ENCODE peak calls at places on chromosomes 3 and 15, in four cellular contexts. B is K562, V is HepG2, A is HCT116. M is an unnamed sample.
A peak's percentile ranks its signal among the peaks of the same experiment; 100 is the strongest.

GRCh38 chr3:172272699-172273098 is 175.6 kb downstream of the GHSR start:
- DNase-seq in V (no peak), A (no peak), B (no peak), M (no peak)

GRCh38 chr3:18837137-18837536 is 311.2 kb upstream of the KCNH8 start:
- DNase-seq in B (no peak), V (no peak), A (no peak), M (no peak)

GRCh38 chr3:193240436-193240849 is 579 bp upstream of the PLAAT1 start:
- DNase-seq in A (no peak), B (no peak), V (no peak), M (peak; percentile 55)

GRCh38 chr3:78765671-78766485 is 1001.9 kb downstream of the ROBO1 start:
- DNase-seq in A (no peak), V (no peak), B (no peak), M (no peak)

GRCh38 chr3:24830230-24831152 is 335.8 kb upstream of the THRB start:
- DNase-seq in A (no peak), B (no peak), V (no peak), M (peak; percentile 75)

GRCh38 chr3:101259485-101260341 is 60.7 kb downstream of the IMPG2 start:
- DNase-seq in A (no peak), V (no peak), B (no peak), M (no peak)

GRCh38 chr3:62233065-62233464 is 140.3 kb downstream of the FEZF2 start:
- DNase-seq in V (no peak), A (no peak), B (peak; percentile 6), M (no peak)

GRCh38 chr15:51864408-51865056 is 35.1 kb downstream of the TMOD3 start:
- DNase-seq in B (no peak), A (peak; percentile 90), V (no peak), M (no peak)

GRCh38 chr3:183529717-183530116 is 25.8 kb downstream of the KLHL6 start:
- DNase-seq in A (no peak), V (no peak), B (no peak), M (no peak)

GRCh38 chr15:60399931-60400330 is 2.1 kb upstream of the ANXA2 start:
- DNase-seq in B (no peak), A (no peak), V (no peak), M (no peak)

GRCh38 chr15:71146597-71146996 is 31.3 kb downstream of the THSD4 start:
- DNase-seq in V (no peak), A (no peak), B (no peak), M (no peak)

GRCh38 chr3:23874359-23875120 is 42.2 kb downstream of the NKIRAS1 start:
- DNase-seq in A (no peak), V (no peak), B (no peak), M (no peak)

GRCh38 chr3:188605960-188606359 is 452.0 kb downstream of the LPP start:
- DNase-seq in A (no peak), V (no peak), B (no peak), M (no peak)

GRCh38 chr3:20822251-20822650 is 636.2 kb upstream of the SGO1 start:
- DNase-seq in V (no peak), B (no peak), A (no peak), M (no peak)

GRCh38 chr3:55157736-55158135 is 229.9 kb upstream of the LRTM1 start:
- DNase-seq in V (no peak), A (no peak), B (no peak), M (no peak)

GRCh38 chr15:39365161-39365560 is 215.7 kb upstream of the THBS1 start:
- DNase-seq in A (no peak), V (no peak), B (no peak), M (no peak)

GRCh38 chr15:74226761-74227540 is 9.2 kb upstream of the CCDC33 start:
- DNase-seq in B (no peak), V (no peak), A (no peak), M (no peak)
- H3K27me3 ChIP-seq in B (peaks cover 64% of the 10 kb centered on the region), V (peaks cover 2% of the 10 kb centered on the region), A (no peaks in the 10 kb centered on the region), M (no peaks in the 10 kb centered on the region)

GRCh38 chr3:76293856-76294255 is 508.5 kb upstream of the ZNF717 start:
- DNase-seq in B (no peak), V (no peak), A (no peak), M (no peak)
- TF ChIP-seq ELF1 in B (no peak), V (no peak), A (no peak), M (no peak)

DNA sequence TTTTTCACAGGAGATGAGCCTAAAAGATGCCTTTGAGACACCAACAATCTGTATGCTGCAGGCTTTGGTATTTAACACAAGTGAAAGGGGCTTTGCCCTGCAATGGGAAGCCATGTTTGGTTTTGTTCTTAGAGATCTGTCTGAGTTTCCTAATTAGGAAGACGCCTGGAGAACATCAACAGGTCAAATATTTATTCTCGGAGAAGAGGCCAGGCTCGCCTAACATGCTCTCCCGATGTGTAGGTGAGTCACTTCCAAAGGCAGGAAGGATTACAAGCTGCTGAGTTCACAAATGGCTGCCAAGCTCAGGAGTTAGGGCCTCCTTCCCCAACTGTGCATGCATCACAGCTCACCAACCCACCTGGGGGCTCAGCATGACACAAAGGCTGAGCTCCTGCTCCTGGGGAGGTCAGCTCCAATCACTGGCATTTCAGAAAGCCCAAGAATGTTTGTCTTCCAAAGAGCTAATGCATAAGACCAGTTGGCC is 119.5 kb upstream of the PRICKLE2 start:
- DNase-seq in V (no peak), B (no peak), A (no peak), M (no peak)
- TF ChIP-seq ZBTB33 in V (no peak), B (no peak), A (no peak), M (no peak)

GRCh38 chr15:73889725-73890124 is 16.4 kb downstream of the TBC1D21 start:
- DNase-seq in B (no peak), A (no peak), V (no peak), M (no peak)

GRCh38 chr15:73889053-73889452 is 15.7 kb downstream of the TBC1D21 start:
- DNase-seq in B (no peak), V (no peak), A (no peak), M (no peak)

GRCh38 chr15:73887481-73887880 is 14.1 kb downstream of the TBC1D21 start:
- DNase-seq in V (no peak), B (no peak), A (no peak), M (no peak)

GRCh38 chr15:73886717-73887345 is 13.5 kb downstream of the TBC1D21 start:
- DNase-seq in A (no peak), V (no peak), B (no peak), M (no peak)

GRCh38 chr15:73888224-73889041 is 15.1 kb downstream of the TBC1D21 start:
- DNase-seq in A (no peak), B (no peak), V (no peak), M (no peak)
- H3K27me3 ChIP-seq in A (peaks cover 25% of the 10 kb centered on the region), B (no peaks in the 10 kb centered on the region), V (peaks cover 1% of the 10 kb centered on the region), M (peaks cover 3% of the 10 kb centered on the region)